ENCODE peak calls at places on chromosomes 5 and 9, in eight cellular contexts. W is CD8-positive, alpha-beta memory T cell; X is colonic mucosa; C is mesendoderm; A is cardiac muscle cell; E is kidney; T is fibroblast of lung; U is ovary. Y is an unnamed sample.

GRCh38 chr5:143129203-143129602 is 274.3 kb downstream of the NR3C1 start:
- DNase-seq in A (no peak), W (no peak), T (no peak), E (no peak), U (no peak), X (no peak), C (no peak), Y (no peak)

GRCh38 chr5:9392625-9393024 is 153.2 kb downstream of the SEMA5A start:
- DNase-seq in X (no peak), W (no peak), C (no peak), E (no peak), U (no peak), A (no peak), T (no peak), Y (no peak)

GRCh38 chr5:98827161-98827560 is 53.7 kb downstream of the RGMB start:
- DNase-seq in W (no peak), A (peak; percentile 66), E (no peak), T (peak; percentile 71), U (no peak), X (no peak), C (peak; percentile 57), Y (peak; percentile 72)

GRCh38 chr5:180618830-180619562 is 27.7 kb upstream of the SCGB3A1 start:
- DNase-seq in E (no peak), X (no peak), T (peak; percentile 46), U (no peak), C (peak; percentile 81), A (peak; percentile 58), W (no peak), Y (peak; percentile 28)

GRCh38 chr5:135433626-135434426 is 13.3 kb downstream of the DCANP1 start:
- DNase-seq in C (peak; percentile 51), A (peak; percentile 55), T (peak; percentile 56), X (no peak), E (no peak), W (no peak), U (no peak), Y (peak; percentile 76)

GRCh38 chr5:63822633-63823032 is 139.6 kb downstream of the HTR1A start:
- DNase-seq in A (no peak), W (no peak), C (no peak), U (no peak), T (no peak), E (no peak), X (no peak), Y (no peak)

GRCh38 chr9:125758986-125759811 is 12.0 kb downstream of the PBX3 start:
- DNase-seq in X (no peak), E (no peak), C (peak; percentile 56), W (no peak), U (no peak), A (peak; percentile 32), T (no peak), Y (peak; percentile 16)

GRCh38 chr5:112762113-112762810 is 24.6 kb downstream of the APC start:
- DNase-seq in T (peak; percentile 26), C (no peak), A (peak; percentile 37), E (no peak), U (no peak), X (no peak), W (no peak), Y (no peak)

GRCh38 chr9:16069671-16070586 is 517.1 kb downstream of the CCDC171 start:
- DNase-seq in X (no peak), C (no peak), A (peak; percentile 37), U (no peak), W (no peak), E (no peak), T (peak; percentile 48), Y (peak; percentile 53)

GRCh38 chr5:71924980-71925379 is 182.3 kb upstream of the MAP1B start:
- DNase-seq in X (no peak), T (peak; percentile 50), E (no peak), W (no peak), C (peak; percentile 50), A (peak; percentile 71), U (no peak), Y (no peak)

GRCh38 chr5:139402561-139403158 is 1.2 kb downstream of the SPATA24 start:
- DNase-seq in A (peak; percentile 38), C (peak; percentile 80), W (no peak), E (peak; percentile 29), T (no peak), U (no peak), X (no peak), Y (no peak)

GRCh38 chr5:161190086-161190485 is 338.1 kb upstream of the ATP10B start:
- DNase-seq in X (no peak), A (no peak), E (no peak), U (no peak), C (no peak), W (no peak), T (no peak), Y (no peak)

GRCh38 chr9:4923141-4923540 is 61.9 kb upstream of the JAK2 start:
- DNase-seq in W (no peak), T (no peak), C (no peak), X (no peak), E (no peak), U (no peak), A (no peak), Y (no peak)

GRCh38 chr5:142660731-142661130 is 25.2 kb downstream of the FGF1 start:
- DNase-seq in U (no peak), E (no peak), X (no peak), T (no peak), C (no peak), A (peak; percentile 54), W (no peak), Y (no peak)

GRCh38 chr5:77066823-77067442 is 20.2 kb downstream of the ZBED3 start:
- DNase-seq in C (no peak), U (no peak), T (peak; percentile 92), X (no peak), A (peak; percentile 75), W (no peak), E (no peak), Y (peak; percentile 91)

GRCh38 chr9:24044576-24044975 is 218.5 kb upstream of the ELAVL2 start:
- DNase-seq in T (no peak), A (no peak), W (no peak), E (no peak), X (no peak), U (no peak), C (no peak), Y (no peak)

DNA sequence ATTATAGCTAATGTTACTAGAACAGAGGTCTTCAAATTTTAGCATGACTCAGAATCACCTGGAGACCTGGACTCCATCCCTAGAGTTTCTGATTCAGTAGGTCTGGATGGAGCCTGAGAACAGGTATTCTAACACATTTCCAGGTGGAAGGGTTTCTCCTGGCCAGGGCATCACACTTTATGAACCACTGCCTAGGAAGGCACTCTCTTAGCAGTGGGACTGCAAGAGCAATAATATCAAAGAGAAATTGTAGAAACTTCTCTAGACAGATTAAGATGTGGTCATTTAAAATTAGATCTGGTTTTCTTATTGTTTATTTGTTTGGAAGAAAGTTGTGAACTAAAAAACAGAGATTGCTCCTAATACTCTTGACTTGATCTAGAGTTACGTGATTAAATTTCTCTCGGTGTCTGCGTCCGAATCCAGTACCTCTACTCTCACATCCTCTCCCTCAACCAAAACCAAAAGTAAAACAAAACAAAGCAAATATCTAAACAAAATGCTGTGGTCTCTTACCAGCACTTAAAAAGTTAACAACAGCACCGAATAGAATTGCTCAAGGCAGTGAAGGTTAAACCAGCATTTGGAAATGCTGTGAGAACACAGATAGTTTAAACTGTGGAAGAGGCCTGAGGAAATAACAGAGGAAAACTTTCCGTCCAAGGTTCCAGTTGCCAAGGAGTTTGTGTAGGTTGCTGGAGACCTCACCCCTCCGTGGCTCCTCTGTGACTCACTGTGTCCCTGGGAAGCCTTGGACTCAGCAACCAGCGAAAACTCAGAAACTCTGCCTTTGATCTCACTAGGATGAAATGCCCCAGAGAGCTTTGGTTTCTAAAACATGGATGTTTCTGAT is 193.4 kb downstream of the ARRDC3 start:
- DNase-seq in X (no peak), E (no peak), A (peak; percentile 88), U (peak; percentile 78), C (peak; percentile 42), T (peak; percentile 83), W (no peak), Y (peak; percentile 86)
- H3K4me3 ChIP-seq in X (no peak overlapping the region), E (peak overlapping the region; percentile 26), A (no peak overlapping the region), U (peak overlapping the region; percentile 1), C (no peak overlapping the region), T (peak overlapping the region; percentile 27), W (no peak overlapping the region), Y (peak overlapping the region; percentile 21)

GRCh38 chr9:561430-561829 is 280.1 kb upstream of the DMRT1 start:
- DNase-seq in U (no peak), C (no peak), X (no peak), A (peak; percentile 79), E (no peak), W (no peak), T (peak; percentile 11), Y (peak; percentile 26)

GRCh38 chr9:565528-565927 is 276.0 kb upstream of the DMRT1 start:
- DNase-seq in T (no peak), C (no peak), A (no peak), X (no peak), E (no peak), U (no peak), W (no peak), Y (no peak)

GRCh38 chr9:567128-567745 is 274.3 kb upstream of the DMRT1 start:
- DNase-seq in W (no peak), A (no peak), E (no peak), C (no peak), U (no peak), X (no peak), T (no peak), Y (no peak)

GRCh38 chr9:562330-562729 is 279.2 kb upstream of the DMRT1 start:
- DNase-seq in C (no peak), X (no peak), U (no peak), A (no peak), W (no peak), E (no peak), T (no peak), Y (no peak)

DNA sequence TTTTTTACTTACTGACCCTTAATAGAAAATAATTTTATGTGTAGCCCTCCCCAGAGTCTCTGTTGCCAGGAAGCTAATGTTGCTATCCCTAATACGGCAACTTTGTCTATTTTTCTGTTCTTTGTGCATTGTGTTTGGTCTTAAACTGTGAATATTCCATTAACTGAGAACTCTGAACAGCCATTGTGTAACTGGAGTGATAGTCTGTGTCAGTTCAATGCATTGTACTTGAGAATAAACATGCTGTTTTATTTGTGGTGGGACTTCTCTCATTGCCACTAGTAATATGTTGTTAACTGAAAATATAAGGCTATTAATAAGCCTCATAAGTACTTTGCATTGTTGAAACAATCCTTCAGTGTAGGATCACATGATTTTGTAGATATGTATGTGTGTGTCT is 278.3 kb upstream of the DMRT1 start:
- DNase-seq in W (no peak), U (no peak), E (no peak), X (no peak), T (no peak), C (no peak), A (no peak), Y (no peak)
- H3K4me3 ChIP-seq in W (no peak overlapping the region), U (no peak overlapping the region), E (no peak overlapping the region), X (no peak overlapping the region), T (no peak overlapping the region), C (no peak overlapping the region), A (no peak overlapping the region), Y (no peak overlapping the region)

DNA sequence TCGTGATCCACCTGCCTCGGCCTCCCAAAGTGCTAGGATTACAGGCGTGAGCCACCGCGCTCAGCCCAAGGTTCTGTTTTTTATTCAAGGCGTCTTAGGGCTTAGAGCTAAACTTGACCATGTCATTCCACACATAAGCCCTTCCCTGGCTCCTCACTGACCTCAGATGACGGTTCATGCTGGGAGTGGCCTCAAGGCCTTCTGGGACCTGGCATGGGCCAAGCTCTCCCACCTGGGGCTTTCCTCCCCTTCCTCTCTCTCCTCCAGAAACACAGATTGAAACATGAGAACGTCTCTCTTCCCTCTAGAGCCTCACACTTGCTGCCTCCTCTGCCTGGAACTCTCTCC is 155.5 kb upstream of the IER5L start:
- DNase-seq in X (no peak), W (no peak), T (no peak), A (no peak), C (peak; percentile 96), E (peak; percentile 79), U (peak; percentile 35), Y (no peak)
- H3K4me3 ChIP-seq in X (no peak overlapping the region), W (no peak overlapping the region), T (no peak overlapping the region), A (no peak overlapping the region), C (no peak overlapping the region), E (no peak overlapping the region), U (no peak overlapping the region), Y (no peak overlapping the region)

GRCh38 chr5:140546851-140547507 is 483 bp upstream of the EIF4EBP3 start:
- DNase-seq in T (no peak), E (no peak), W (no peak), X (peak; percentile 41), C (no peak), A (no peak), U (no peak), Y (no peak)
- H3K4me3 ChIP-seq in T (no peak overlapping the region), E (peak overlapping the region; percentile 33), W (peak overlapping the region; percentile 70), X (no peak overlapping the region), C (no peak overlapping the region), A (peak overlapping the region; percentile 25), U (peak overlapping the region; percentile 48), Y (peak overlapping the region; percentile 42)